ENCODE peak calls at places on chromosomes 3 and 15, in six cellular contexts. Q, H, R, N, P and T are unnamed samples.

GRCh38 chr3:79369306-79369705 is 398.5 kb downstream of the ROBO1 start:
- DNase-seq in Q (no peak), H (no peak), R (no peak), N (peak; percentile 9), P (no peak), T (no peak)

GRCh38 chr3:42043116-42043796 is 47.9 kb upstream of the TRAK1 start:
- DNase-seq in Q (peak; percentile 69), H (no peak), R (peak; percentile 58), N (peak; percentile 73), P (no peak), T (peak; percentile 68)

GRCh38 chr3:64152676-64153466 is 72.4 kb downstream of the PRICKLE2 start:
- DNase-seq in Q (no peak), H (no peak), R (no peak), N (no peak), P (no peak), T (no peak)

GRCh38 chr3:192207661-192208060 is 519.7 kb downstream of the FGF12 start:
- DNase-seq in Q (no peak), H (no peak), R (peak; percentile 38), N (no peak), P (no peak), T (no peak)

GRCh38 chr3:108159128-108159527 is 63.1 kb downstream of the IFT57 start:
- DNase-seq in Q (no peak), H (no peak), R (no peak), N (no peak), P (no peak), T (no peak)

GRCh38 chr15:52481915-52482314 is 46.8 kb downstream of the MYO5A start:
- DNase-seq in Q (no peak), H (no peak), R (no peak), N (no peak), P (no peak), T (no peak)

GRCh38 chr3:31043184-31043819 is 148.8 kb upstream of the GADL1 start:
- DNase-seq in Q (no peak), H (no peak), R (no peak), N (no peak), P (no peak), T (no peak)

GRCh38 chr3:36295206-36295760 is 85.0 kb upstream of the STAC start:
- DNase-seq in Q (no peak), H (no peak), R (no peak), N (peak; percentile 38), P (no peak), T (no peak)

GRCh38 chr15:70976856-70977255 is 84.2 kb downstream of the LRRC49 start:
- DNase-seq in Q (no peak), H (no peak), R (no peak), N (no peak), P (no peak), T (no peak)

GRCh38 chr3:172869797-172870518 is 119.4 kb downstream of the ECT2 start:
- DNase-seq in Q (no peak), H (no peak), R (no peak), N (no peak), P (no peak), T (no peak)

GRCh38 chr3:71859128-71859519 is 74.2 kb upstream of the PROK2 start:
- DNase-seq in Q (no peak), H (no peak), R (no peak), N (peak; percentile 55), P (no peak), T (no peak)

GRCh38 chr15:28128036-28128435 is 28.9 kb upstream of the OCA2 start:
- DNase-seq in Q (no peak), H (peak; percentile 41), R (peak; percentile 73), N (no peak), P (no peak), T (no peak)

GRCh38 chr3:13215940-13216546 is 142.8 kb upstream of the IQSEC1 start:
- DNase-seq in Q (no peak), H (no peak), R (no peak), N (no peak), P (no peak), T (no peak)

GRCh38 chr3:178350763-178351162 is 185.5 kb upstream of the KCNMB2 start:
- DNase-seq in Q (no peak), H (no peak), R (no peak), N (no peak), P (no peak), T (no peak)

GRCh38 chr15:73226064-73226463 is 142.7 kb downstream of the HCN4 start:
- DNase-seq in Q (no peak), H (no peak), R (no peak), N (no peak), P (no peak), T (no peak)

GRCh38 chr15:90001683-90002427 is 731 bp downstream of the ZNF710 start:
- DNase-seq in Q (peak; percentile 68), H (peak; percentile 76), R (peak; percentile 66), N (peak; percentile 66), P (peak; percentile 61), T (peak; percentile 30)

GRCh38 chr15:96267463-96267862 is 63.0 kb upstream of the NR2F2 start:
- DNase-seq in Q (no peak), H (no peak), R (no peak), N (no peak), P (no peak), T (no peak)

GRCh38 chr3:98333989-98334606 is 19.6 kb upstream of the OR5K4 start:
- DNase-seq in Q (no peak), H (no peak), R (no peak), N (no peak), P (no peak), T (no peak)

GRCh38 chr3:30631237-30631961 is 25.0 kb downstream of the TGFBR2 start:
- DNase-seq in Q (no peak), H (peak; percentile 19), R (no peak), N (no peak), P (no peak), T (no peak)

GRCh38 chr3:129021140-129021551 is 20.0 kb downstream of the EFCC1 start:
- DNase-seq in Q (no peak), H (no peak), R (no peak), N (no peak), P (no peak), T (no peak)

GRCh38 chr3:70064194-70064787 is 64.8 kb downstream of the SAMMSON start:
- DNase-seq in Q (peak; percentile 33), H (no peak), R (no peak), N (peak; percentile 51), P (no peak), T (peak; percentile 54)

GRCh38 chr15:71066983-71067382 is 48.3 kb upstream of the THSD4 start:
- DNase-seq in Q (no peak), H (no peak), R (no peak), N (no peak), P (no peak), T (no peak)

GRCh38 chr15:61831505-61831921 is 228.7 kb downstream of the VPS13C start:
- DNase-seq in Q (no peak), H (no peak), R (no peak), N (no peak), P (no peak), T (no peak)

GRCh38 chr15:61835476-61836106 is 224.7 kb downstream of the VPS13C start:
- DNase-seq in Q (peak; percentile 78), H (peak; percentile 68), R (peak; percentile 58), N (peak; percentile 67), P (peak; percentile 51), T (peak; percentile 71)

GRCh38 chr15:61835029-61835428 is 225.2 kb downstream of the VPS13C start:
- DNase-seq in Q (no peak), H (no peak), R (no peak), N (no peak), P (no peak), T (no peak)

GRCh38 chr15:61832223-61832622 is 228.0 kb downstream of the VPS13C start:
- DNase-seq in Q (no peak), H (no peak), R (no peak), N (no peak), P (no peak), T (no peak)

DNA sequence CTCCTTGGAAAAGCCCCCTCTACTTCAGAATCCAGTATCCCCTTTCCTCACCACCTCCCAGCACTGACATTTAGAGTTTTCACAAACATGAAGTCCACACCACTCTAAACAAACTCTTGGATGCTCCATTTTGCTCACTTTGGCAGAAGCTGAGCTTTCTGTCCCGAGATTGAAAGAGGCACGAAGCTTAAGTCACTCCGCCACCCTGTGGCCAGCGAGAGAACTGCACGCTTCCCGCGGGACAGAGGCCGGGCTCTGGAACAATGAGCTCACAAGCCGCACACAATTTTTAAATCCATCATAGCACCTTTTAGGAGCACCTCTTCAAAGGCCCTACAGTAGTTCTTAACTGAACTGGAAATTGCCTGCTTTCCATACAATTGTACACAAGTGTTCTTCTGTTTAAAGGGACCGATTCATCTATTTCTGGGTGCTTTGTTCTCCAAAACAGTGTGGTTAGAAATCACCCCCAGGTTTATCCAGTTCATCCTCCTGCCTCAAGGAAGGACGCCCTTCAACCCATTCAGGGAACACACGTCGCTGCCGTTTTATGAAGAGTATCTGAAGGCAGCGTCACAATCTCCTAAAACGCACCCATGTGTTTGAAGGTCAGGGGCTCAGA is 226.1 kb downstream of the VPS13C start:
- DNase-seq in Q (peak; percentile 90), H (peak; percentile 82), R (peak; percentile 82), N (peak; percentile 85), P (peak; percentile 65), T (peak; percentile 92)
- TF ChIP-seq CTCF in Q (peak; percentile 93), H (peak; percentile 99), R (peak; percentile 99), N (peak; percentile 97), P (peak; percentile 69), T (peak; percentile 95)

GRCh38 chr3:8097690-8098089 is 403.9 kb upstream of the LMCD1 start:
- DNase-seq in Q (no peak), H (no peak), R (no peak), N (no peak), P (no peak), T (no peak)

GRCh38 chr3:8094415-8094814 is 407.2 kb upstream of the LMCD1 start:
- DNase-seq in Q (no peak), H (no peak), R (no peak), N (no peak), P (no peak), T (no peak)

GRCh38 chr3:8095724-8096123 is 405.9 kb upstream of the LMCD1 start:
- DNase-seq in Q (peak; percentile 20), H (no peak), R (no peak), N (peak; percentile 49), P (no peak), T (no peak)
- TF ChIP-seq CTCF in Q (no peak), H (peak; percentile 16), R (no peak), N (no peak), P (no peak), T (peak; percentile 31)

GRCh38 chr3:194089357-194090177 is 46.4 kb upstream of the HES1 start:
- DNase-seq in Q (no peak), H (peak; percentile 83), R (peak; percentile 39), N (no peak), P (peak; percentile 89), T (no peak)
- TF ChIP-seq CTCF in Q (no peak), H (no peak), R (no peak), N (no peak), P (no peak), T (no peak)

DNA sequence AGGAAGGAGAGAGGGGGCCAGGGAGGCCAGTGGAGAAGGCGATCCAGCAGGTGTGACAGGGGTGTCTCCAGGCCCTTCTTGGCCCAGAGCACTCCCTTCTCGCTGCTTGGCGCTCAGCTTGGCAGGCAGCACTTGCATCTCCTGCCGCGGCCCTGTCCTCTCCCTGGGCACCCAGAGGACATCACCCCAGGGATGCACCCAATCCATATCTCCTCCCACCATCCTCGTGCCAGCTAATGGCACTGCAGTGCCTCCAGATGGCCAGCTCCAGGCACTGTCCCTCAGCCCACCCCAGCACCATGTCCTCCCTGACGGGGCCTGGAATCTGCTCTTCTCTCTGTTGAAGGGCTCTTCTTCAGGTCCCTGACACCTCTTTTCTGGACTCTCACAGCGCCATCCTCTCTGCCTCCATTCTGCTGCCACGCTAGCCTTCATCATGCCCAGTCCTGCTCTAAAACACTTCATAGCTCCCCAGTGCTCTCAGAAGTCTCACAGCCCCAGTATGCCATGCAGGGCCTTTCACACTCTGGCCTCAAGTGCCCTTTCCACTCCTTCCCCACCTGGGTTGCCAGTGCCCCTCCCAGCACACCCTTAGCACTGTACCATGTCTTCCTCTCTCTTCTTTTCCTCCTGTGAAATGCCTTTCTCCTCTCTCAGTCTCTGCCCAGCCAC is 106.8 kb upstream of the SLC6A11 start:
- DNase-seq in Q (no peak), H (no peak), R (no peak), N (no peak), P (no peak), T (no peak)
- TF ChIP-seq CTCF in Q (no peak), H (no peak), R (no peak), N (no peak), P (no peak), T (no peak)